ENCODE peak calls at places on chromosomes 11 and 22, in four cellular contexts. One of them, this sample, is unnamed.

GRCh38 chr11:64788321-64789215 is 10.2 kb upstream of the SF1 start:
- DNase-seq in Right ventricle myocardium superior: no peak
- DNase-seq in progenitor cell of endocrine pancreas: no peak
- DNase-seq in germinal center: no peak
- DNase-seq in this sample: no peak

GRCh38 chr11:78363018-78363619 is 54.5 kb downstream of the GAB2 start:
- DNase-seq in germinal center: no peak
- DNase-seq in progenitor cell of endocrine pancreas: no peak
- DNase-seq in Right ventricle myocardium superior: no peak
- DNase-seq in this sample: no peak

GRCh38 chr11:82811369-82811768 is 77.7 kb upstream of the FAM181B start:
- DNase-seq in Right ventricle myocardium superior: no peak
- DNase-seq in germinal center: no peak
- DNase-seq in progenitor cell of endocrine pancreas: no peak
- DNase-seq in this sample: peak

GRCh38 chr11:10438451-10438850 is 16.6 kb upstream of the AMPD3 start:
- DNase-seq in progenitor cell of endocrine pancreas: no peak
- DNase-seq in Right ventricle myocardium superior: no peak
- DNase-seq in germinal center: no peak
- DNase-seq in this sample: no peak

GRCh38 chr22:25650834-25651233 is 86.4 kb downstream of the GRK3 start:
- DNase-seq in germinal center: peak
- DNase-seq in Right ventricle myocardium superior: no peak
- DNase-seq in progenitor cell of endocrine pancreas: no peak
- DNase-seq in this sample: no peak

GRCh38 chr22:49139492-49140151 is 688.1 kb downstream of the BRD1 start:
- DNase-seq in germinal center: no peak
- DNase-seq in Right ventricle myocardium superior: no peak
- DNase-seq in progenitor cell of endocrine pancreas: no peak
- DNase-seq in this sample: no peak

GRCh38 chr22:31646186-31647019 is 15.6 kb downstream of the PISD start:
- DNase-seq in progenitor cell of endocrine pancreas: no peak
- DNase-seq in Right ventricle myocardium superior: no peak
- DNase-seq in germinal center: no peak
- DNase-seq in this sample: no peak

GRCh38 chr22:27518583-27519437 is 282.7 kb downstream of the MN1 start:
- DNase-seq in germinal center: no peak
- DNase-seq in progenitor cell of endocrine pancreas: no peak
- DNase-seq in Right ventricle myocardium superior: no peak
- DNase-seq in this sample: no peak

GRCh38 chr11:34213366-34213765 is 107.9 kb downstream of the NAT10 start:
- DNase-seq in Right ventricle myocardium superior: no peak
- DNase-seq in germinal center: no peak
- DNase-seq in progenitor cell of endocrine pancreas: no peak
- DNase-seq in this sample: no peak

GRCh38 chr11:12460441-12460840 is 83.1 kb downstream of the PARVA start:
- DNase-seq in germinal center: no peak
- DNase-seq in Right ventricle myocardium superior: no peak
- DNase-seq in progenitor cell of endocrine pancreas: no peak
- DNase-seq in this sample: no peak

GRCh38 chr11:126072141-126072741 is 9.6 kb upstream of the CDON start:
- DNase-seq in Right ventricle myocardium superior: no peak
- DNase-seq in progenitor cell of endocrine pancreas: no peak
- DNase-seq in germinal center: no peak
- DNase-seq in this sample: no peak

GRCh38 chr11:29272019-29272654 is 744.7 kb downstream of the KCNA4 start:
- DNase-seq in progenitor cell of endocrine pancreas: no peak
- DNase-seq in germinal center: no peak
- DNase-seq in Right ventricle myocardium superior: no peak
- DNase-seq in this sample: no peak

GRCh38 chr22:49724030-49724892 is 103.4 kb downstream of the BRD1 start:
- DNase-seq in Right ventricle myocardium superior: no peak
- DNase-seq in progenitor cell of endocrine pancreas: no peak
- DNase-seq in germinal center: peak
- DNase-seq in this sample: peak

GRCh38 chr11:134228625-134229024 is 4.2 kb downstream of the VPS26B start:
- DNase-seq in germinal center: peak
- DNase-seq in Right ventricle myocardium superior: no peak
- DNase-seq in progenitor cell of endocrine pancreas: no peak
- DNase-seq in this sample: peak

GRCh38 chr22:37176464-37177061 is 11.5 kb downstream of the C1QTNF6 start:
- DNase-seq in germinal center: no peak
- DNase-seq in Right ventricle myocardium superior: peak
- DNase-seq in progenitor cell of endocrine pancreas: no peak
- DNase-seq in this sample: peak

GRCh38 chr11:102807921-102808320 is 10.0 kb upstream of the MMP1 start:
- DNase-seq in Right ventricle myocardium superior: no peak
- DNase-seq in germinal center: peak
- DNase-seq in progenitor cell of endocrine pancreas: peak
- DNase-seq in this sample: peak

GRCh38 chr11:116648229-116649174 is 124.3 kb downstream of the BUD13 start:
- DNase-seq in Right ventricle myocardium superior: no peak
- DNase-seq in germinal center: no peak
- DNase-seq in progenitor cell of endocrine pancreas: no peak
- DNase-seq in this sample: no peak

GRCh38 chr22:48920776-48921241 is 906.9 kb downstream of the BRD1 start:
- DNase-seq in germinal center: no peak
- DNase-seq in Right ventricle myocardium superior: no peak
- DNase-seq in progenitor cell of endocrine pancreas: no peak
- DNase-seq in this sample: no peak

GRCh38 chr22:25898707-25899365 is 156.8 kb downstream of the MYO18B start:
- DNase-seq in progenitor cell of endocrine pancreas: no peak
- DNase-seq in Right ventricle myocardium superior: no peak
- DNase-seq in germinal center: peak
- DNase-seq in this sample: peak

GRCh38 chr11:26578998-26579635 is 7.1 kb upstream of the MUC15 start:
- DNase-seq in Right ventricle myocardium superior: no peak
- DNase-seq in germinal center: no peak
- DNase-seq in progenitor cell of endocrine pancreas: no peak
- DNase-seq in this sample: no peak

GRCh38 chr11:117600976-117601708 is 195.9 kb downstream of the DSCAML1 start:
- DNase-seq in germinal center: no peak
- DNase-seq in progenitor cell of endocrine pancreas: no peak
- DNase-seq in Right ventricle myocardium superior: no peak
- DNase-seq in this sample: peak

GRCh38 chr11:116062526-116063171 is 558.4 kb upstream of the CADM1 start:
- DNase-seq in Right ventricle myocardium superior: no peak
- DNase-seq in progenitor cell of endocrine pancreas: no peak
- DNase-seq in germinal center: no peak
- DNase-seq in this sample: peak

GRCh38 chr11:123562829-123563228 is 91.6 kb downstream of the SCN3B start:
- DNase-seq in Right ventricle myocardium superior: no peak
- DNase-seq in germinal center: no peak
- DNase-seq in progenitor cell of endocrine pancreas: no peak
- DNase-seq in this sample: no peak

GRCh38 chr11:93481696-93482095 is 61.5 kb downstream of the SMCO4 start:
- DNase-seq in germinal center: no peak
- DNase-seq in progenitor cell of endocrine pancreas: no peak
- DNase-seq in Right ventricle myocardium superior: no peak
- DNase-seq in this sample: no peak

GRCh38 chr11:31855466-31855865 is 44.3 kb upstream of the PAX6 start:
- DNase-seq in germinal center: no peak
- DNase-seq in Right ventricle myocardium superior: no peak
- DNase-seq in progenitor cell of endocrine pancreas: no peak
- DNase-seq in this sample: no peak

GRCh38 chr11:120032766-120033390 is 105.0 kb downstream of the TRIM29 start:
- DNase-seq in germinal center: no peak
- DNase-seq in Right ventricle myocardium superior: peak
- DNase-seq in progenitor cell of endocrine pancreas: no peak
- DNase-seq in this sample: peak

GRCh38 chr22:43273902-43274484 is 69.2 kb downstream of the SCUBE1 start:
- DNase-seq in Right ventricle myocardium superior: no peak
- DNase-seq in progenitor cell of endocrine pancreas: peak
- DNase-seq in germinal center: peak
- DNase-seq in this sample: peak

GRCh38 chr11:81574301-81574700 is 1159.4 kb downstream of the FAM181B start:
- DNase-seq in Right ventricle myocardium superior: no peak
- DNase-seq in progenitor cell of endocrine pancreas: no peak
- DNase-seq in germinal center: no peak
- DNase-seq in this sample: no peak